ENCODE peak calls at places on chromosomes 7 and 10, in eight cellular contexts. V is colonic mucosa, Y is endodermal cell, K is neuronal stem cell, S is hepatocyte, F is right atrium auricular region, T is gastrocnemius medialis, X is heart left ventricle. D is an unnamed sample.
A peak's percentile ranks its signal among the peaks of the same experiment; 100 is the strongest.

GRCh38 chr7:134548877-134549276 is at the start of gene AKR1B15:
- DNase-seq in Y (no peak), S (no peak), F (no peak), K (no peak), X (no peak), V (no peak), T (peak; percentile 86), D (no peak)

GRCh38 chr7:115679976-115680375 is 350.6 kb downstream of the TFEC start:
- DNase-seq in S (peak; percentile 58), T (no peak), X (no peak), F (no peak), K (peak; percentile 30), V (peak; percentile 56), Y (peak; percentile 70), D (no peak)

GRCh38 chr10:7945469-7946187 is 108.9 kb upstream of the GATA3 start:
- DNase-seq in F (no peak), S (no peak), Y (peak; percentile 55), V (no peak), X (no peak), T (no peak), K (no peak), D (no peak)

GRCh38 chr7:70356324-70356797 is 758.1 kb downstream of the AUTS2 start:
- DNase-seq in T (no peak), S (no peak), K (no peak), V (no peak), Y (no peak), F (no peak), X (no peak), D (no peak)

GRCh38 chr7:137804819-137805218 is 42.0 kb downstream of the DGKI start:
- DNase-seq in T (no peak), V (no peak), S (no peak), X (no peak), F (no peak), Y (no peak), K (no peak), D (no peak)

GRCh38 chr10:31121074-31121685 is 89.5 kb upstream of the ZNF438 start:
- DNase-seq in V (no peak), S (no peak), Y (no peak), T (no peak), K (no peak), F (no peak), X (no peak), D (no peak)

GRCh38 chr10:77165445-77166316 is 471.9 kb downstream of the KCNMA1 start:
- DNase-seq in Y (peak; percentile 87), K (peak; percentile 73), F (no peak), V (peak; percentile 75), X (peak; percentile 29), S (peak; percentile 75), T (peak; percentile 28), D (no peak)

GRCh38 chr10:132665946-132666732 is 119.8 kb downstream of the NKX6-2 start:
- DNase-seq in K (no peak), F (no peak), Y (no peak), V (no peak), S (no peak), X (no peak), T (no peak), D (no peak)

GRCh38 chr7:114312649-114313048 is 102.0 kb upstream of the FOXP2 start:
- DNase-seq in S (peak; percentile 8), F (no peak), K (no peak), V (no peak), T (no peak), Y (no peak), X (no peak), D (no peak)

GRCh38 chr10:14574291-14574690 is 200.4 kb downstream of the FAM107B start:
- DNase-seq in X (no peak), K (no peak), S (no peak), F (no peak), T (no peak), Y (no peak), V (no peak), D (no peak)

GRCh38 chr10:132910186-132910880 is 32.0 kb downstream of the CFAP46 start:
- DNase-seq in X (no peak), Y (no peak), T (peak; percentile 8), V (no peak), S (no peak), F (no peak), K (no peak), D (no peak)

GRCh38 chr7:39589323-39590111 is 23.3 kb downstream of the YAE1 start:
- DNase-seq in X (no peak), T (no peak), F (no peak), K (peak; percentile 17), V (no peak), S (peak; percentile 23), Y (peak; percentile 80), D (no peak)

GRCh38 chr7:98908585-98908984 is 30.3 kb downstream of the TRRAP start:
- DNase-seq in V (no peak), S (no peak), T (no peak), F (no peak), Y (no peak), X (no peak), K (no peak), D (no peak)

GRCh38 chr7:143429770-143430698 is 13.2 kb upstream of the TAS2R60 start:
- DNase-seq in V (no peak), S (no peak), Y (no peak), F (no peak), K (no peak), T (no peak), X (no peak), D (no peak)
- H3K27ac ChIP-seq in V (no peak overlapping the region), S (no peak overlapping the region), Y (no peak overlapping the region), F (no peak overlapping the region), K (no peak overlapping the region), T (no peak overlapping the region), X (no peak overlapping the region), D (no peak overlapping the region)

GRCh38 chr7:76291346-76292205 is 10.9 kb upstream of the HSPB1 start:
- DNase-seq in S (peak; percentile 93), K (peak; percentile 86), Y (peak; percentile 99), X (peak; percentile 90), F (peak; percentile 96), T (peak; percentile 91), V (peak; percentile 96), D (peak; percentile 81)
- H3K4me3 ChIP-seq in S (no peak overlapping the region), K (peak overlapping the region; percentile 36), Y (no peak overlapping the region), X (peak overlapping the region; percentile 17), F (peak overlapping the region; percentile 40), T (peak overlapping the region; percentile 33), V (peak overlapping the region; percentile 17), D (peak overlapping the region; percentile 59)

GRCh38 chr7:112186300-112186699 is 19.9 kb downstream of the DOCK4 start:
- DNase-seq in K (no peak), V (no peak), Y (no peak), S (no peak), T (no peak), F (no peak), X (no peak), D (no peak)

GRCh38 chr7:112183266-112183665 is 22.9 kb downstream of the DOCK4 start:
- DNase-seq in K (no peak), V (no peak), X (no peak), Y (no peak), S (no peak), T (no peak), F (no peak), D (no peak)

GRCh38 chr7:112184455-112184854 is 21.7 kb downstream of the DOCK4 start:
- DNase-seq in Y (no peak), T (no peak), V (no peak), K (no peak), F (no peak), S (no peak), X (no peak), D (no peak)

GRCh38 chr7:112182749-112183148 is 23.4 kb downstream of the DOCK4 start:
- DNase-seq in X (peak; percentile 81), Y (no peak), K (no peak), S (peak; percentile 14), F (no peak), V (no peak), T (no peak), D (no peak)

DNA sequence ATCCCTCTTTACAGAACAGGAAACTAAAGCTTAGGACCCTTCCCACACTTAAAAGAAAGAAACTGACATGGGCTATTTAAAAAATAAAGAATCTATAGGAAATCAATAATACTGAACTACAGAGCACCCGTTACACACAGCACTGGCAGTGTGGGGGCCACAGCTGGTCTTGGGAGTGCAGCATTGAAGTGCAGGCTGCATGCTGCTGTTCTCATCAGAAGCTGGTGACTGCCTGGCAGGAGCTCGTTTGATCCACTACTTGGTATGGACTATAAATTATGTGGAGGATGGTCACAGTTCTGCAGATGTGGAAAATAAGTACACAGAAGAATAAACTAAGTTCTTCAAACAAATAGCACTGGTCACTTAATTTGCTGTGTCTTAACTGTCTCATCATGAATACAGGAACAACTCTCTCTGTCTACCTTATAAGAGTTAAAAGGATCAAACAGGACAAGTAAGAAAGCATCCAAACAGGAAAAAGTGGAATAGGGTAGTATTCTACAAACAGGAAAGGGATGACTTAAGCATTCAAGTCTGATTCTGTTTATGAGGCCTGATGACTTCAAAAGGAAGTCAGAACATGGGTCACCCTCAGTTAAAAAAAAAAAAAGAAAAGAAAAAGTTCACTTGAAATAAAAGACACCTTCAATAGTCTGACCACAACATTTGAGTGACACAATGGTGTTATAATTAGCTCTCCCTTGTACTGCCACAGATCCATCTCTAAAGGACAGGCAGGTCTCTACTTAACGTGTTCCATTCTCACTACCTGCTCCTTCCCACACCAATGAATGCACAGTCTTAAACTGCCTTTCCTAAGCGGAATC is 21.0 kb downstream of the DOCK4 start:
- DNase-seq in Y (no peak), T (no peak), V (no peak), X (no peak), F (no peak), K (no peak), S (no peak), D (no peak)
- H3K4me1 ChIP-seq in Y (no peaks in the 10 kb centered on the region), T (peaks cover 58% of the 10 kb centered on the region), V (no peaks in the 10 kb centered on the region), X (peaks cover 11% of the 10 kb centered on the region), F (peaks cover 44% of the 10 kb centered on the region), K (peaks cover 14% of the 10 kb centered on the region), S (no peaks in the 10 kb centered on the region), D (peaks cover 11% of the 10 kb centered on the region)

GRCh38 chr7:117154721-117155120 is 168.1 kb downstream of the WNT2 start:
- DNase-seq in F (no peak), X (no peak), K (no peak), T (no peak), Y (no peak), S (no peak), V (no peak), D (no peak)
- H3K27ac ChIP-seq in F (no peak overlapping the region), X (no peak overlapping the region), K (no peak overlapping the region), T (peak overlapping the region; percentile 63), Y (no peak overlapping the region), S (no peak overlapping the region), V (no peak overlapping the region), D (no peak overlapping the region)

GRCh38 chr10:127878474-127879055 is 14.2 kb downstream of the CLRN3 start:
- DNase-seq in S (no peak), X (no peak), F (no peak), V (peak; percentile 19), Y (no peak), K (no peak), T (no peak), D (no peak)
- H3K4me3 ChIP-seq in S (no peak overlapping the region), X (no peak overlapping the region), F (no peak overlapping the region), V (no peak overlapping the region), Y (no peak overlapping the region), K (no peak overlapping the region), T (no peak overlapping the region), D (no peak overlapping the region)